ENCODE peak calls at places on chromosome 21, in ten cellular contexts. Z is endothelial cell of umbilical vein, W is cardiac muscle cell, P is aorta, U is Panc1, R is OCI-LY7, L is heart right ventricle, N is sigmoid colon, X is body of pancreas, C is A549. A is an unnamed sample. For H3K4me1, the result is how much of the 10 kb centered on the place peaks cover.

GRCh38 chr21:21806711-21807597 is 808.7 kb downstream of the NCAM2 start:
- DNase-seq in Z (no peak), W (no peak), P (no peak), U (no peak), R (no peak), L (no peak), N (no peak), X (no peak), C (no peak), A (no peak)

GRCh38 chr21:15005391-15005790 is 59.4 kb downstream of the NRIP1 start:
- DNase-seq in Z (peak), W (no peak), P (no peak), U (no peak), R (no peak), L (no peak), N (no peak), X (no peak), C (no peak), A (no peak)

GRCh38 chr21:46667191-46667734 is 31.8 kb downstream of the PRMT2 start:
- DNase-seq in Z (peak), W (peak), P (no peak), U (no peak), R (no peak), L (no peak), N (no peak), X (no peak), C (no peak), A (peak)

GRCh38 chr21:35974801-35975200 is 85.5 kb downstream of the SETD4 start:
- DNase-seq in Z (no peak), W (peak), P (no peak), U (no peak), R (no peak), L (no peak), N (no peak), X (peak), C (no peak), A (no peak)

GRCh38 chr21:45410865-45411809 is 6.2 kb downstream of the COL18A1 start:
- DNase-seq in Z (no peak), W (peak), P (peak), U (no peak), R (no peak), L (peak), N (peak), X (no peak), C (no peak), A (no peak)

GRCh38 chr21:21200939-21201610 is 202.9 kb downstream of the NCAM2 start:
- DNase-seq in Z (peak), W (peak), P (no peak), U (no peak), R (no peak), L (no peak), N (no peak), X (no peak), C (no peak), A (peak)

GRCh38 chr21:21415741-21416140 is 417.5 kb downstream of the NCAM2 start:
- DNase-seq in Z (no peak), W (peak), P (no peak), U (no peak), R (no peak), L (no peak), N (no peak), X (no peak), C (no peak), A (no peak)

GRCh38 chr21:31500071-31500470 is 156.0 kb upstream of the TIAM1 start:
- DNase-seq in Z (no peak), W (no peak), P (no peak), U (no peak), R (no peak), L (peak), N (no peak), X (no peak), C (no peak), A (no peak)

GRCh38 chr21:44897326-44898010 is 23.2 kb downstream of the ITGB2 start:
- DNase-seq in Z (no peak), W (no peak), P (no peak), U (no peak), R (no peak), L (peak), N (no peak), X (no peak), C (no peak), A (peak)

GRCh38 chr21:15283789-15284188 is 219.0 kb upstream of the NRIP1 start:
- DNase-seq in Z (no peak), W (no peak), P (no peak), U (no peak), R (no peak), L (no peak), N (no peak), X (no peak), C (no peak), A (no peak)

GRCh38 chr21:31354604-31355443 is 10.8 kb upstream of the TIAM1 start:
- DNase-seq in Z (no peak), W (peak), P (no peak), U (peak), R (no peak), L (no peak), N (no peak), X (no peak), C (peak), A (peak)

GRCh38 chr21:33171584-33172169 is 58.1 kb upstream of the IFNAR2 start:
- DNase-seq in Z (no peak), W (no peak), P (no peak), U (no peak), R (no peak), L (no peak), N (no peak), X (no peak), C (no peak), A (no peak)

GRCh38 chr21:30561957-30562356 is 843 bp upstream of the KRTAP19-7 start:
- DNase-seq in Z (no peak), W (no peak), P (no peak), U (no peak), R (no peak), L (no peak), N (no peak), X (no peak), C (no peak), A (no peak)

GRCh38 chr21:29805110-29805509 is 134.7 kb downstream of the GRIK1 start:
- DNase-seq in Z (no peak), W (no peak), P (no peak), U (no peak), R (no peak), L (no peak), N (no peak), X (no peak), C (no peak), A (no peak)

GRCh38 chr21:28310711-28311110 is 682.0 kb downstream of the LTN1 start:
- DNase-seq in Z (no peak), W (no peak), P (no peak), U (no peak), R (no peak), L (no peak), N (no peak), X (no peak), C (no peak), A (no peak)

GRCh38 chr21:45640001-45640887 is 3.3 kb upstream of the PCBP3 start:
- DNase-seq in Z (no peak), W (no peak), P (no peak), U (no peak), R (peak), L (no peak), N (no peak), X (no peak), C (no peak), A (no peak)

GRCh38 chr21:32918467-32919140 is 107.1 kb upstream of the OLIG2 start:
- DNase-seq in Z (no peak), W (no peak), P (no peak), U (no peak), R (no peak), L (no peak), N (no peak), X (no peak), C (no peak), A (no peak)

GRCh38 chr21:18041012-18041411 is 203.6 kb upstream of the CHODL start:
- DNase-seq in Z (peak), W (peak), P (no peak), U (no peak), R (peak), L (no peak), N (no peak), X (no peak), C (no peak), A (no peak)

GRCh38 chr21:28982637-28983036 is 10.0 kb downstream of the LTN1 start:
- DNase-seq in Z (no peak), W (no peak), P (no peak), U (no peak), R (no peak), L (no peak), N (no peak), X (no peak), C (no peak), A (no peak)

GRCh38 chr21:46515109-46515508 is 56.4 kb downstream of the DIP2A start:
- DNase-seq in Z (peak), W (peak), P (peak), U (no peak), R (peak), L (peak), N (peak), X (peak), C (no peak), A (no peak)

GRCh38 chr21:24045775-24046215 is 1561.5 kb downstream of the MRPL39 start:
- DNase-seq in Z (peak), W (peak), P (peak), U (peak), R (no peak), L (peak), N (peak), X (peak), C (no peak), A (no peak)

GRCh38 chr21:14826630-14827029 is 238.2 kb downstream of the NRIP1 start:
- DNase-seq in Z (no peak), W (no peak), P (no peak), U (no peak), R (no peak), L (no peak), N (no peak), X (no peak), C (no peak), A (no peak)

GRCh38 chr21:26686278-26686677 is 113.2 kb upstream of the CYYR1 start:
- DNase-seq in Z (peak), W (peak), P (no peak), U (no peak), R (peak), L (no peak), N (no peak), X (peak), C (peak), A (no peak)

GRCh38 chr21:46054447-46054846 is 43.5 kb upstream of the COL6A2 start:
- DNase-seq in Z (no peak), W (peak), P (peak), U (no peak), R (no peak), L (no peak), N (peak), X (no peak), C (no peak), A (no peak)

GRCh38 chr21:45363921-45364463 is 41.0 kb upstream of the COL18A1 start:
- DNase-seq in Z (peak), W (peak), P (peak), U (peak), R (no peak), L (peak), N (peak), X (peak), C (peak), A (peak)

GRCh38 chr21:36337099-36337509 is 17.1 kb downstream of the MORC3 start:
- DNase-seq in Z (no peak), W (peak), P (no peak), U (no peak), R (no peak), L (no peak), N (no peak), X (no peak), C (peak), A (peak)

GRCh38 chr21:44709426-44710293 is 1.7 kb downstream of the TSPEAR start:
- DNase-seq in Z (no peak), W (peak), P (no peak), U (no peak), R (no peak), L (no peak), N (no peak), X (no peak), C (no peak), A (no peak)

GRCh38 chr21:46191257-46191685 is 7.0 kb upstream of the SPATC1L start:
- DNase-seq in Z (peak), W (peak), P (peak), U (no peak), R (no peak), L (no peak), N (peak), X (peak), C (no peak), A (peak)

GRCh38 chr21:33069994-33070811 is at the start of gene OLIG1:
- DNase-seq in Z (peak), W (peak), P (no peak), U (no peak), R (no peak), L (peak), N (no peak), X (peak), C (peak), A (no peak)

GRCh38 chr21:45834821-45835293 is 146.7 kb upstream of the COL6A1 start:
- DNase-seq in Z (no peak), W (no peak), P (no peak), U (no peak), R (no peak), L (no peak), N (no peak), X (no peak), C (no peak), A (no peak)

GRCh38 chr21:45542667-45543370 is 579 bp upstream of the SLC19A1 start:
- DNase-seq in Z (no peak), W (no peak), P (peak), U (no peak), R (no peak), L (no peak), N (peak), X (peak), C (no peak), A (no peak)

GRCh38 chr21:45797338-45797737 is 153.8 kb downstream of the PCBP3 start:
- DNase-seq in Z (peak), W (no peak), P (no peak), U (no peak), R (no peak), L (no peak), N (no peak), X (no peak), C (no peak), A (no peak)

GRCh38 chr21:46509760-46510159 is 51.1 kb downstream of the DIP2A start:
- DNase-seq in Z (peak), W (peak), P (no peak), U (no peak), R (no peak), L (no peak), N (no peak), X (peak), C (peak), A (no peak)

GRCh38 chr21:45388011-45388521 is 16.9 kb upstream of the COL18A1 start:
- DNase-seq in Z (no peak), W (no peak), P (peak), U (no peak), R (no peak), L (peak), N (peak), X (no peak), C (no peak), A (no peak)

GRCh38 chr21:44849616-44850130 is 23.8 kb downstream of the PTTG1IP start:
- DNase-seq in Z (no peak), W (no peak), P (peak), U (no peak), R (no peak), L (no peak), N (no peak), X (no peak), C (no peak), A (no peak)

GRCh38 chr21:20443558-20444155 is 554.6 kb upstream of the NCAM2 start:
- DNase-seq in Z (no peak), W (no peak), P (no peak), U (no peak), R (peak), L (no peak), N (no peak), X (no peak), C (no peak), A (no peak)

GRCh38 chr21:26280715-26281310 is 110.2 kb upstream of the APP start:
- DNase-seq in Z (no peak), W (no peak), P (no peak), U (no peak), R (no peak), L (no peak), N (no peak), X (no peak), C (no peak), A (no peak)

GRCh38 chr21:41894511-41894910 is 15.4 kb upstream of the PRDM15 start:
- DNase-seq in Z (no peak), W (no peak), P (no peak), U (no peak), R (no peak), L (no peak), N (peak), X (no peak), C (no peak), A (no peak)
- H3K4me1 ChIP-seq in Z (under half), W (under half), P (under half), U (under half), R (under half), L (under half), N (under half), X (under half), C (under half), A (under half)

DNA sequence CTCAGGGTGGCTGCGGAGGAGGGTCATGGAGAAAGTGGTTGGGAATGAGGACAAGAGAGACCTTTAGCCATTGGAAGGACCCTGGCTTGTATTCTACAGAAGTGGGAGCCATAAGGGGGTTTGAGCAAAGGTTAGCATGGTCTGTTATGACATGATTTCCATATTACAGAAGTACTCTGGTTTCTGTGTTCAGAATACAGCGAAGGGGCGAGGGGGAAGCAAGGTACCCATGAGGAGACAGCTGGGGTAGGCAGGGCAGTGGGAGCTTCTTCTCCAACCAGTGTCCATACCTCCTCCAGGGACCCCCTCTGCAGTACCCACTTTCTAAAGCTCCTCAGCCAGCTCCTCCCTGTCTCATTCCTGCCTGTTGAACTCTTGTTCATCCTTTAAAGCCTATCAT is 21.9 kb upstream of the KCNE1 start:
- DNase-seq in Z (no peak), W (no peak), P (no peak), U (no peak), R (no peak), L (no peak), N (no peak), X (no peak), C (no peak), A (no peak)
- H3K27ac ChIP-seq in Z (no peak), W (no peak), P (no peak), U (no peak), R (no peak), L (no peak), N (no peak), X (no peak), C (no peak), A (peak)

DNA sequence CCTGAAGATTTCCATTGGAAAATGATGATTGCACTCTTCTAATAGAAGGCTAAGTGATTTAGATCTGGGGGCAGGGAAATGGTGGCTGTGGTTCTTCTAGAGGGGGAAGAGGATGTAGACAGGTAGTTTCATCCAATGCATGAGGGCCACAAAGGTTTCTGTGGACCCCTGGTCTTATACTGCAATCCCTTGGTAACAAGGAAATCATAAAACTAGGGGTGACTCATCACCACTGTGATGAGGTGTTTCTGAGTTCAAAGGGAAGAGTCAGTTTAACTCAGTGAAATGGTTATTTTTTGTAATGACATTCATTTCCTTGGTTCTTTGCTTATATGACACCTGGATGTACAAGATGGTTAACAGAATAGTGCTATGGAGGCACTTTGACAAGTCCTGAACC is 20.3 kb downstream of the B3GALT5 start:
- DNase-seq in Z (no peak), W (no peak), P (no peak), U (no peak), R (no peak), L (no peak), N (no peak), X (no peak), C (peak), A (peak)
- H3K4me1 ChIP-seq in Z (under half), W (under half), P (under half), U (under half), R (under half), L (under half), N (under half), X (under half), C (half or more), A (half or more)

GRCh38 chr21:42056996-42057689 is 14.0 kb upstream of the UMODL1 start:
- DNase-seq in Z (peak), W (peak), P (peak), U (no peak), R (no peak), L (no peak), N (no peak), X (peak), C (no peak), A (peak)
- H3K27ac ChIP-seq in Z (peak), W (no peak), P (peak), U (no peak), R (no peak), L (peak), N (no peak), X (peak), C (no peak), A (peak)

GRCh38 chr21:34841154-34841553 is 172.4 kb downstream of the CLIC6 start:
- DNase-seq in Z (no peak), W (no peak), P (no peak), U (no peak), R (no peak), L (no peak), N (no peak), X (no peak), C (no peak), A (no peak)
- H3K4me1 ChIP-seq in Z (under half), W (under half), P (under half), U (under half), R (under half), L (under half), N (under half), X (under half), C (under half), A (under half)

DNA sequence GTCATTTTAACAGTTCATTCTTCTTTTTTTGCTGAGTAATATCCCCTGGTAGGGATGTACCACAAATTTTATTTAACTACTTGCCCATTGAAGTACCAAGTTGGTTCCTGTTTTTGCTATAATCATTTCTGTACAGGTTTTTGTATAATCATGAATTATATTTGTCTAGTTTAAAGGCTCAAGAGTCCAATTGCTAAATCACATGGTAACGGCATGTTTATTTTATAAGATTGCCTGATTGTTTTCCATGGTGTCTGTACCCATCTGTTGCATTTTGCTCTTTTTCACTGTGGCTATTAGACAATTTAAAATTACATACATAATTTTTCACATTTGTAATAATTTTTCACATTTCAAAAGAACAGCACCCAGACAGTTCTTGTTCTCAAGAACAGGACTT is 891.1 kb downstream of the USP25 start:
- DNase-seq in Z (no peak), W (no peak), P (no peak), U (no peak), R (no peak), L (no peak), N (no peak), X (no peak), C (no peak), A (no peak)
- H3K27ac ChIP-seq in Z (no peak), W (no peak), P (no peak), U (no peak), R (no peak), L (no peak), N (no peak), X (no peak), C (no peak), A (no peak)

DNA sequence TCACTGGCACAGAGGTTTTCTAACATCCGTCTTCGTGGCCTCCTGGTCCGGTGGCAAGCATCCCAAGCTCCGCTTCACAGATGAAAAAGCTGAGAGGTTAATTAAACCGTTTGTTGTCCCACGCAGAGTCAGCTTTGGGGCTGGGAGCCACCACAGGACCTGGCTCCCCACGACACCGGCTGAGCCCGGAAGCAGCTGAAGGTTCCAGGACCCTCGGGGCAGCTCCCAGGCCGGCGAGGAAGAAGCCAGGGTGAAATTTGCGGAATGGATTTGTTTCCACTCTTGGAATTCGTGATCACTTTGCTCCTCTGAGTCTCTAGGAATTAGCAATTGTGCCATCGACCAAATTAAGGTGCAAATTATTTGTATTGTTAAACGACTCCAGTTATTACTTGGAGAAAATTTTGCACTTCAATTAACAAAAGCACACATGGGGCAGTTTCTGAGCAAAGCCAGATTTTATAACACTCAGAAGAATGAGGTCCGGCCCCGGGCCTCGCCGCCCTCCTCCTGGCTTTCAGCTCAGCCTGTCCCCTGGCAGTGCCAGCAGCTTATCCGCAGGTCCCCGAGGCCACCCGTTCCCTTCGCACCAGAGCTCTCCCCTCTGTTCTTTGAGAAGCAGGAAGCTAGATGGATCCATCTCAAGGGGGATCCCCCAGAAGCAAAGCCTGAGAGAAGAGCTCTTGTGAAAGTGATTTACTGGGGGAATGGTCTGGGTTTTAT is 69.1 kb downstream of the SIK1 start:
- DNase-seq in Z (no peak), W (no peak), P (no peak), U (no peak), R (no peak), L (peak), N (no peak), X (no peak), C (no peak), A (no peak)
- H3K4me1 ChIP-seq in Z (under half), W (under half), P (under half), U (under half), R (half or more), L (under half), N (under half), X (under half), C (under half), A (under half)

A was measured in SJSA1.